ENCODE peak calls at places on chromosome 17, in four cellular contexts. One of them, this sample, is unnamed.

GRCh38 chr17:53719229-53719628 is 103.5 kb upstream of the KIF2B start:
- DNase-seq in NCI-H1048: no peak
- DNase-seq in D721Med: no peak
- DNase-seq in foreskin fibroblast: no peak
- DNase-seq in this sample: no peak

GRCh38 chr17:382644-383533 is 30.3 kb upstream of the RPH3AL start:
- DNase-seq in foreskin fibroblast: no peak
- DNase-seq in D721Med: no peak
- DNase-seq in NCI-H1048: no peak
- DNase-seq in this sample: no peak

GRCh38 chr17:66995944-66996343 is 31.4 kb downstream of the CACNG4 start:
- DNase-seq in D721Med: no peak
- DNase-seq in foreskin fibroblast: no peak
- DNase-seq in NCI-H1048: no peak
- DNase-seq in this sample: no peak

GRCh38 chr17:48439875-48440505 is 10.0 kb upstream of the SKAP1 start:
- DNase-seq in D721Med: no peak
- DNase-seq in foreskin fibroblast: no peak
- DNase-seq in NCI-H1048: no peak
- DNase-seq in this sample: no peak

GRCh38 chr17:29838961-29839360 is 91.1 kb downstream of the SSH2 start:
- DNase-seq in NCI-H1048: no peak
- DNase-seq in foreskin fibroblast: peak
- DNase-seq in D721Med: no peak
- DNase-seq in this sample: no peak

GRCh38 chr17:82745524-82745923 is 6.3 kb upstream of the TBCD start:
- DNase-seq in D721Med: no peak
- DNase-seq in foreskin fibroblast: no peak
- DNase-seq in NCI-H1048: no peak
- DNase-seq in this sample: no peak

GRCh38 chr17:77854759-77855745 is 103.5 kb upstream of the TNRC6C start:
- DNase-seq in foreskin fibroblast: no peak
- DNase-seq in NCI-H1048: no peak
- DNase-seq in D721Med: no peak
- DNase-seq in this sample: no peak

GRCh38 chr17:48555183-48555615 is 10.3 kb upstream of the HOXB2 start:
- DNase-seq in foreskin fibroblast: peak
- DNase-seq in D721Med: no peak
- DNase-seq in NCI-H1048: no peak
- DNase-seq in this sample: peak

GRCh38 chr17:63516910-63517824 is 6.0 kb upstream of the KCNH6 start:
- DNase-seq in NCI-H1048: no peak
- DNase-seq in D721Med: no peak
- DNase-seq in foreskin fibroblast: peak
- DNase-seq in this sample: no peak

GRCh38 chr17:39745335-39746144 is 7.8 kb downstream of the GRB7 start:
- DNase-seq in foreskin fibroblast: no peak
- DNase-seq in D721Med: no peak
- DNase-seq in NCI-H1048: no peak
- DNase-seq in this sample: no peak

GRCh38 chr17:50039058-50039457 is 16.9 kb upstream of the ITGA3 start:
- DNase-seq in NCI-H1048: no peak
- DNase-seq in foreskin fibroblast: no peak
- DNase-seq in D721Med: no peak
- DNase-seq in this sample: no peak

GRCh38 chr17:4898351-4898750 is 985 bp upstream of the C17orf107 start:
- DNase-seq in NCI-H1048: no peak
- DNase-seq in foreskin fibroblast: no peak
- DNase-seq in D721Med: peak
- DNase-seq in this sample: no peak

GRCh38 chr17:82657926-82658325 is 9.7 kb upstream of the WDR45B start:
- DNase-seq in foreskin fibroblast: no peak
- DNase-seq in NCI-H1048: no peak
- DNase-seq in D721Med: no peak
- DNase-seq in this sample: no peak

GRCh38 chr17:21204923-21205322 is 9.0 kb downstream of the TMEM11 start:
- DNase-seq in NCI-H1048: no peak
- DNase-seq in foreskin fibroblast: no peak
- DNase-seq in D721Med: no peak
- DNase-seq in this sample: no peak

GRCh38 chr17:73118876-73119485 is 26.5 kb upstream of the SLC39A11 start:
- DNase-seq in foreskin fibroblast: no peak
- DNase-seq in D721Med: peak
- DNase-seq in NCI-H1048: no peak
- DNase-seq in this sample: no peak

GRCh38 chr17:4313482-4314114 is 49.8 kb upstream of the ANKFY1 start:
- DNase-seq in NCI-H1048: no peak
- DNase-seq in D721Med: no peak
- DNase-seq in foreskin fibroblast: no peak
- DNase-seq in this sample: no peak

GRCh38 chr17:49964539-49965521 is 4.2 kb upstream of the DLX4 start:
- DNase-seq in foreskin fibroblast: no peak
- DNase-seq in NCI-H1048: no peak
- DNase-seq in D721Med: no peak
- DNase-seq in this sample: no peak

GRCh38 chr17:27339836-27340550 is 46.1 kb downstream of the WSB1 start:
- DNase-seq in D721Med: no peak
- DNase-seq in foreskin fibroblast: no peak
- DNase-seq in NCI-H1048: no peak
- DNase-seq in this sample: no peak

GRCh38 chr17:46763416-46763815 is 55.1 kb downstream of the WNT3 start:
- DNase-seq in NCI-H1048: no peak
- DNase-seq in D721Med: no peak
- DNase-seq in foreskin fibroblast: no peak
- DNase-seq in this sample: no peak

GRCh38 chr17:49523706-49524472 is 28.8 kb downstream of the NGFR start:
- DNase-seq in foreskin fibroblast: no peak
- DNase-seq in D721Med: peak
- DNase-seq in NCI-H1048: no peak
- DNase-seq in this sample: no peak

GRCh38 chr17:19002805-19003542 is 1.6 kb downstream of the FAM83G start:
- DNase-seq in foreskin fibroblast: no peak
- DNase-seq in NCI-H1048: no peak
- DNase-seq in D721Med: no peak
- DNase-seq in this sample: no peak

GRCh38 chr17:82659886-82660285 is 11.6 kb upstream of the WDR45B start:
- DNase-seq in foreskin fibroblast: no peak
- DNase-seq in NCI-H1048: no peak
- DNase-seq in D721Med: no peak
- DNase-seq in this sample: no peak

GRCh38 chr17:50151937-50152547 is 1.6 kb upstream of the PPP1R9B start:
- DNase-seq in foreskin fibroblast: peak
- DNase-seq in D721Med: peak
- DNase-seq in NCI-H1048: peak
- DNase-seq in this sample: peak